ENCODE peak calls at places on chromosomes 12 and 14, in five cellular contexts. B, Q, H, L and Y are unnamed samples.

GRCh38 chr12:68806488-68807237 is 1.3 kb upstream of the MDM2 start:
- DNase-seq in B (no peak), Q (no peak), H (no peak), L (no peak), Y (no peak)

GRCh38 chr12:111846016-111846415 is 4.0 kb downstream of the MAPKAPK5 start:
- DNase-seq in B (no peak), Q (peak; percentile 10), H (no peak), L (no peak), Y (no peak)

GRCh38 chr12:108515916-108516315 is 839 bp downstream of the FICD start:
- DNase-seq in B (no peak), Q (peak; percentile 6), H (no peak), L (no peak), Y (no peak)

GRCh38 chr12:43370299-43370698 is 181.7 kb downstream of the ADAMTS20 start:
- DNase-seq in B (peak; percentile 26), Q (peak; percentile 24), H (no peak), L (peak; percentile 65), Y (no peak)

GRCh38 chr14:69355955-69356321 is 42.2 kb downstream of the ERH start:
- DNase-seq in B (no peak), Q (peak; percentile 25), H (no peak), L (peak; percentile 79), Y (peak; percentile 68)

GRCh38 chr12:66279127-66279712 is 23.1 kb upstream of the HELB start:
- DNase-seq in B (no peak), Q (peak; percentile 64), H (peak; percentile 57), L (no peak), Y (no peak)

GRCh38 chr12:33006106-33006505 is 109.5 kb upstream of the PKP2 start:
- DNase-seq in B (no peak), Q (no peak), H (no peak), L (no peak), Y (no peak)

GRCh38 chr14:85280074-85280473 is 249.9 kb upstream of the FLRT2 start:
- DNase-seq in B (no peak), Q (no peak), H (no peak), L (no peak), Y (no peak)

GRCh38 chr14:104469591-104469990 is 110.0 kb upstream of the C14orf180 start:
- DNase-seq in B (no peak), Q (no peak), H (peak; percentile 36), L (no peak), Y (no peak)

GRCh38 chr14:75279739-75280447 is 1.3 kb downstream of the FOS start:
- DNase-seq in B (no peak), Q (peak; percentile 63), H (peak; percentile 71), L (peak; percentile 70), Y (peak; percentile 36)

GRCh38 chr12:101925352-101925751 is 48.0 kb downstream of the DRAM1 start:
- DNase-seq in B (no peak), Q (peak; percentile 99), H (peak; percentile 65), L (peak; percentile 98), Y (peak; percentile 65)

GRCh38 chr12:95216704-95217376 is 427 bp downstream of the FGD6 start:
- DNase-seq in B (peak; percentile 47), Q (peak; percentile 24), H (no peak), L (no peak), Y (no peak)

GRCh38 chr12:105253882-105254513 is 18.0 kb upstream of the APPL2 start:
- DNase-seq in B (peak; percentile 29), Q (peak; percentile 59), H (peak; percentile 73), L (peak; percentile 65), Y (no peak)

GRCh38 chr14:74616507-74616906 is 4.5 kb upstream of the LTBP2 start:
- DNase-seq in B (peak; percentile 73), Q (peak; percentile 73), H (no peak), L (peak; percentile 50), Y (no peak)

GRCh38 chr14:26199599-26200370 is 398.0 kb downstream of the NOVA1 start:
- DNase-seq in B (no peak), Q (peak; percentile 60), H (no peak), L (no peak), Y (no peak)

GRCh38 chr14:76386922-76387782 is 11.2 kb downstream of the ESRRB start:
- DNase-seq in B (peak; percentile 66), Q (peak; percentile 78), H (peak; percentile 82), L (peak; percentile 46), Y (peak; percentile 65)

GRCh38 chr12:62785941-62786559 is 148.9 kb downstream of the PPM1H start:
- DNase-seq in B (peak; percentile 90), Q (peak; percentile 92), H (peak; percentile 75), L (peak; percentile 60), Y (peak; percentile 43)

GRCh38 chr12:76240281-76240680 is 107.9 kb downstream of the BBS10 start:
- DNase-seq in B (no peak), Q (peak; percentile 20), H (no peak), L (no peak), Y (no peak)